ENCODE peak calls at places on chromosomes 11 and 22, in nine cellular contexts. X is mucosa of descending colon, J is AG09309, R is RWPE1, F is AG09319, U is AG04450, K is fibroblast of lung, W is fibroblast of the aortic adventitia, Q is osteocyte. B is an unnamed sample.

GRCh38 chr11:4926607-4927006 is 2.5 kb upstream of the OR51G1 start:
- DNase-seq in X (no peak), J (no peak), R (no peak), F (no peak), U (peak; percentile 1), K (no peak), W (no peak), Q (no peak), B (no peak)

GRCh38 chr11:94546886-94547285 is 3.2 kb downstream of the FUT4 start:
- DNase-seq in X (peak; percentile 66), J (no peak), R (no peak), F (no peak), U (no peak), K (no peak), W (no peak), Q (no peak), B (no peak)

GRCh38 chr11:76984741-76985140 is 49.5 kb upstream of the B3GNT6 start:
- DNase-seq in X (peak; percentile 42), J (no peak), R (peak; percentile 18), F (no peak), U (no peak), K (no peak), W (no peak), Q (no peak), B (no peak)

GRCh38 chr11:46363031-46363407 is 15.8 kb downstream of the DGKZ start:
- DNase-seq in X (no peak), J (no peak), R (peak; percentile 63), F (no peak), U (no peak), K (no peak), W (peak; percentile 18), Q (peak; percentile 90), B (no peak)

GRCh38 chr11:9498457-9499078 is 37.8 kb downstream of the ZNF143 start:
- DNase-seq in X (no peak), J (no peak), R (no peak), F (no peak), U (no peak), K (no peak), W (no peak), Q (no peak), B (no peak)

GRCh38 chr11:130178441-130178971 is 18.9 kb downstream of the ST14 start:
- DNase-seq in X (no peak), J (no peak), R (no peak), F (no peak), U (no peak), K (no peak), W (no peak), Q (no peak), B (no peak)

GRCh38 chr11:130218501-130218900 is 58.9 kb downstream of the ST14 start:
- DNase-seq in X (no peak), J (no peak), R (no peak), F (no peak), U (no peak), K (no peak), W (no peak), Q (peak; percentile 63), B (no peak)

GRCh38 chr22:38732251-38732815 is 23.5 kb downstream of the SUN2 start:
- DNase-seq in X (no peak), J (no peak), R (no peak), F (no peak), U (no peak), K (no peak), W (no peak), Q (no peak), B (no peak)

GRCh38 chr22:37197451-37198289 is 9.6 kb upstream of the C1QTNF6 start:
- DNase-seq in X (peak; percentile 65), J (no peak), R (peak; percentile 92), F (no peak), U (no peak), K (no peak), W (peak; percentile 84), Q (no peak), B (peak; percentile 59)

GRCh38 chr11:63761870-63762661 is 6.5 kb downstream of the ZFTA start:
- DNase-seq in X (peak; percentile 14), J (no peak), R (no peak), F (no peak), U (no peak), K (peak; percentile 13), W (no peak), Q (no peak), B (no peak)

GRCh38 chr11:118918128-118918685 is 7.5 kb downstream of the BCL9L start:
- DNase-seq in X (peak; percentile 95), J (peak; percentile 96), R (peak; percentile 68), F (peak; percentile 93), U (no peak), K (peak; percentile 97), W (peak; percentile 96), Q (peak; percentile 96), B (no peak)

GRCh38 chr22:18970180-18970947 is 34.3 kb upstream of the PRODH start:
- DNase-seq in X (no peak), J (no peak), R (no peak), F (no peak), U (no peak), K (no peak), W (no peak), Q (no peak), B (peak; percentile 61)

GRCh38 chr11:46015941-46016340 is 93.5 kb downstream of the LARGE2 start:
- DNase-seq in X (no peak), J (no peak), R (no peak), F (no peak), U (no peak), K (no peak), W (no peak), Q (no peak), B (no peak)

GRCh38 chr11:65616575-65617001 is 1.0 kb downstream of the PCNX3 start:
- DNase-seq in X (no peak), J (no peak), R (no peak), F (no peak), U (no peak), K (no peak), W (no peak), Q (no peak), B (no peak)

GRCh38 chr22:37636186-37636948 is 3.1 kb upstream of the SH3BP1 start:
- DNase-seq in X (no peak), J (no peak), R (no peak), F (no peak), U (no peak), K (peak; percentile 93), W (peak; percentile 58), Q (no peak), B (no peak)

GRCh38 chr11:114762437-114762836 is 84.1 kb downstream of the NXPE2 start:
- DNase-seq in X (peak; percentile 88), J (peak; percentile 10), R (peak; percentile 24), F (peak; percentile 7), U (peak; percentile 23), K (peak; percentile 69), W (peak; percentile 62), Q (no peak), B (no peak)

GRCh38 chr22:46031561-46031960 is 54.6 kb upstream of the WNT7B start:
- DNase-seq in X (no peak), J (no peak), R (no peak), F (no peak), U (no peak), K (no peak), W (no peak), Q (no peak), B (no peak)

GRCh38 chr22:50581031-50581949 is 1.4 kb downstream of the CHKB start:
- DNase-seq in X (no peak), J (no peak), R (no peak), F (no peak), U (no peak), K (no peak), W (no peak), Q (no peak), B (peak; percentile 47)

GRCh38 chr11:3148990-3149851 is 15.9 kb downstream of the OSBPL5 start:
- DNase-seq in X (no peak), J (no peak), R (no peak), F (no peak), U (no peak), K (no peak), W (no peak), Q (no peak), B (no peak)
- TF ChIP-seq CTCF in X (no peak), J (no peak), R (no peak), F (no peak), U (no peak), K (no peak), W (no peak), Q (no peak), B (no peak)

GRCh38 chr22:34842630-34843029 is 223.3 kb upstream of the ISX start:
- DNase-seq in X (peak; percentile 2), J (no peak), R (no peak), F (no peak), U (no peak), K (no peak), W (no peak), Q (no peak), B (no peak)
- TF ChIP-seq CTCF in X (no peak), J (no peak), R (no peak), F (no peak), U (no peak), K (no peak), W (no peak), Q (no peak), B (peak; percentile 34)

DNA sequence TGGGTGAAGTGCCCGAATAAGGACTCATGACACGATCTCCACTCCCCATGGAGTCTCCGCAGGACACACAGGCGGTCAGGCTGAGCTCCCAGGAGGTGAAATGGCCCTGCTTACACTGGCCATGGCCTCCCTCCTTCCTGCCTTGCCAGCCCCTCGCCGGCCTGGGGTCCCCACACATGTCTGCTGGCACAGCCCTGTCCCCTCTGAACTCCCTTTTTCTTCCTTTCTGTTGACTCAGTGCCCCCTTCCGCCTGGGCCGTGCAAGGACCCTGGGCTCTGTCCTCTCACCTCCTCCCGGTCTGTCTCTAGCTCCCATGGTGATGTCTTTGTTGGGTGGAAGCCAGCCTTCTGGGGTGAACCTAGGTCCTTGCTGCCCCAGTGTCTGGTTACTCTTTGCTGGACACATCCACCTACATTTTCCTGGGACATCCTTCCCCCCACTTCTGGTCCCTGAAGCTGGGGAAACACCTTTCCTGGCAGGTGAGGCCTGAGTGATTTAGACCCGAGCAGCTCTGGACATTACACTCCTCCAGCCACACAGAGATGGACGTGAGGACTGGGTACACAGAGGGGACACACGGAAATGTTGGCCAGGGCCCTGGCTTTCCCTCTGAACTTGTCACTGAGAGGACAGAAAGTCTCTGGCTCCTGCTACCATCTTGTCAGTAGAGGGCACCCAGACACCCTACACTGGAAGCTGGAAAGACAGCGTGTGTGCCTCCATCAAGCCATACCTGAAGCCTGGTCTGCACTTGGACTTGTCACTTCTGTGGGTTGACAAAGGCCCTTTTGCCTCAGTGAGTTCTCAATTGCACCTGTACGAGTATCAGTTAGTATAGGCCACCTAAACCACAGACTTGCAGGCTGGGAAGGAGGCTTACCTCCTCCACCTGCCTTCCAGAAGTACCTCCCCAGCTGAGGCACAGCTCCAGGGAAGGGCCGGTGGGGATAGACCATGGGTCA is 864.3 kb downstream of the TBC1D22A start:
- DNase-seq in X (no peak), J (no peak), R (no peak), F (no peak), U (no peak), K (no peak), W (no peak), Q (peak; percentile 77), B (no peak)
- TF ChIP-seq CTCF in X (no peak), J (no peak), R (no peak), F (no peak), U (no peak), K (no peak), W (no peak), Q (no peak), B (no peak)

DNA sequence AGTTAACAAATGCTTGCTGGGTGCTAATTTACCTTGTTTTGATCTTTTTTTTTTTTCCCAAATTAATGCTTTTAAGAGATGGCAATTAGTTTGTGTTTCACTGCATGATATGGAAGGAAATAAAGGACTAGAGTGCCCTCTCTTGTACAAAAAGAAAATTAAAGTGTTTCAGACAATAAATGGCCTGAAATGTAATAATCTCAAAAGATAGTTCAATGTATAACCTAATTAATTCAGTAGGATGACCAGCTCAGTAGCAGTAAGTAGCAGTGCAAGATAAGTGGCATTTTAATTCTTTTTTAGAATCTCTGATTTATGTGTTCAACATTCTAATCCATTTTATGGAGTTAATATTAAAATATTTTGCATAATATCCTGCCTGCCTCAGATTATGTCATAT is 39.9 kb upstream of the MYO18B start:
- DNase-seq in X (no peak), J (no peak), R (peak; percentile 10), F (no peak), U (no peak), K (peak; percentile 64), W (peak; percentile 55), Q (no peak), B (no peak)
- TF ChIP-seq CTCF in X (no peak), J (peak; percentile 23), R (peak; percentile 44), F (peak; percentile 37), U (peak; percentile 37), K (peak; percentile 42), W (peak; percentile 31), Q (peak; percentile 65), B (peak; percentile 86)